ENCODE peak calls at places on chromosome 2, in six cellular contexts. K, S, U, L, R and X are unnamed samples.

GRCh38 chr2:120453635-120453998 is 107.7 kb downstream of the INHBB start:
- DNase-seq in K (peak; percentile 71), S (no peak), U (peak; percentile 48), L (peak; percentile 53), R (no peak), X (no peak)

GRCh38 chr2:104769096-104769495 is 84.8 kb upstream of the POU3F3 start:
- DNase-seq in K (no peak), S (no peak), U (peak; percentile 10), L (no peak), R (no peak), X (no peak)

GRCh38 chr2:236762628-236763027 is 193.0 kb downstream of the ACKR3 start:
- DNase-seq in K (no peak), S (no peak), U (no peak), L (no peak), R (no peak), X (no peak)

GRCh38 chr2:134312482-134312881 is 58.6 kb downstream of the MGAT5 start:
- DNase-seq in K (no peak), S (no peak), U (no peak), L (no peak), R (no peak), X (no peak)

GRCh38 chr2:120805590-120805989 is 69.9 kb downstream of the GLI2 start:
- DNase-seq in K (no peak), S (no peak), U (no peak), L (no peak), R (no peak), X (no peak)

GRCh38 chr2:127506502-127506901 is 19.8 kb downstream of the IWS1 start:
- DNase-seq in K (no peak), S (no peak), U (no peak), L (no peak), R (no peak), X (no peak)

GRCh38 chr2:232458661-232459418 is 2.9 kb downstream of the ALPI start:
- DNase-seq in K (no peak), S (no peak), U (no peak), L (no peak), R (no peak), X (peak; percentile 31)

GRCh38 chr2:205708231-205708631 is 25.9 kb downstream of the NRP2 start:
- DNase-seq in K (peak; percentile 90), S (no peak), U (no peak), L (peak; percentile 75), R (no peak), X (no peak)

GRCh38 chr2:239268549-239268948 is 132.3 kb downstream of the HDAC4 start:
- DNase-seq in K (no peak), S (no peak), U (no peak), L (no peak), R (no peak), X (no peak)

GRCh38 chr2:69911985-69912563 is 2.8 kb upstream of the MXD1 start:
- DNase-seq in K (peak; percentile 58), S (peak; percentile 41), U (no peak), L (peak; percentile 76), R (no peak), X (no peak)

GRCh38 chr2:176483901-176484568 is 214.8 kb downstream of the MTX2 start:
- DNase-seq in K (no peak), S (no peak), U (no peak), L (no peak), R (no peak), X (no peak)

GRCh38 chr2:63035686-63036085 is 14.9 kb upstream of the OTX1 start:
- DNase-seq in K (no peak), S (no peak), U (no peak), L (no peak), R (no peak), X (no peak)

GRCh38 chr2:43136862-43137261 is 89.5 kb downstream of the ZFP36L2 start:
- DNase-seq in K (no peak), S (no peak), U (no peak), L (no peak), R (no peak), X (no peak)

GRCh38 chr2:203461736-203462135 is 73.4 kb downstream of the RAPH1 start:
- DNase-seq in K (peak; percentile 27), S (no peak), U (no peak), L (no peak), R (no peak), X (no peak)

GRCh38 chr2:128446049-128446811 is 127.6 kb upstream of the HS6ST1 start:
- DNase-seq in K (no peak), S (no peak), U (no peak), L (no peak), R (no peak), X (peak; percentile 15)

GRCh38 chr2:124193706-124194105 is 168.6 kb downstream of the CNTNAP5 start:
- DNase-seq in K (no peak), S (no peak), U (no peak), L (no peak), R (no peak), X (no peak)
- H3K14ac ChIP-seq in K (no peak overlapping the region), S (no peak overlapping the region), U (no peak overlapping the region), L (no peak overlapping the region), R (no peak overlapping the region), X (no peak overlapping the region)

GRCh38 chr2:125318740-125319139 is 1293.7 kb downstream of the CNTNAP5 start:
- DNase-seq in K (no peak), S (no peak), U (no peak), L (no peak), R (no peak), X (no peak)
- H3K4ac ChIP-seq in K (no peak overlapping the region), S (no peak overlapping the region), U (no peak overlapping the region), L (no peak overlapping the region), R (no peak overlapping the region), X (no peak overlapping the region)

GRCh38 chr2:54115284-54116137 is at the start of gene ACYP2:
- DNase-seq in K (peak; percentile 96), S (peak; percentile 89), U (peak; percentile 93), L (peak; percentile 96), R (peak; percentile 66), X (peak; percentile 97)
- H3K23ac ChIP-seq in K (peak within 1 kb of the TSS; percentile 98), S (peak within 1 kb of the TSS; percentile 46), U (no peak within 1 kb of the TSS), L (no peak within 1 kb of the TSS), R (no peak within 1 kb of the TSS), X (no peak within 1 kb of the TSS)

GRCh38 chr2:113148606-113149552 is 21.5 kb downstream of the IL1RN start:
- DNase-seq in K (no peak), S (no peak), U (no peak), L (no peak), R (no peak), X (no peak)

GRCh38 chr2:113144259-113144658 is 16.9 kb downstream of the IL1RN start:
- DNase-seq in K (no peak), S (no peak), U (no peak), L (no peak), R (no peak), X (no peak)

GRCh38 chr2:113155331-113155730 is 18.4 kb upstream of the PSD4 start:
- DNase-seq in K (no peak), S (no peak), U (no peak), L (no peak), R (no peak), X (no peak)

GRCh38 chr2:113150258-113150601 is 22.8 kb downstream of the IL1RN start:
- DNase-seq in K (no peak), S (no peak), U (no peak), L (no peak), R (no peak), X (no peak)

DNA sequence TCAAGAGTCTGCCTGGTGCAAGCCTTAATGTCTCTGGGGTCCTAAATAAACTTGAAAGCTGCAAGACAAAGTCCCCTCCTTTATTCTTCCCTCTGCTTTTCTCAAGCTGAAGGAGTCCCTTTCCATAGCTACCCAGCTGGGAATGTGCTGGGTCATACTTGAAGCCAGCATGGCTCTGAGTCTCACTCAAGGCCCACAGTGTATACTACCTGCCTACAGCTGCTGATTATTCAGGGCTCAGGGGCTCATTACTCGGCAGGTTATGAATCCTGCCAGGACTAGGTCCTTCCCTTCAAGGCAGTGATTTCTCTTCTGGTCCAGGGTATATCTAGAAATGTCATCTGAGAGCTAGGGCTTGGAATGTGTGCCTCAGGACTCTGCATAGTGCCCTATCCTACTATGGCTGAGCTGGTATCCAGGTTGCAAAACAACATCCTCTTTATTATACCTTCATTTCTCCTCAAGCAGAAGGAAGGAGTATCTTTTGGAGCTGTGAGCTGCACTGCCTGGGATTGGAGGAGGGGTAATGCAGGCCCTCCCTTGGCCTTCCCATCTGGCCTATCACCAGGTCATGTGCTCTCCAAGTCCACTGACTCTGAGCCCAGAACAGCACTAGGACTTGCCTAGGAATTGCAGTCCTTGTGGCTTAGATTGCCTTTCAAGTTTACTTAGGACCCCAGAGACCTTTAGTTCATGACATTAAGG is 22.3 kb downstream of the IL1RN start:
- DNase-seq in K (no peak), S (no peak), U (peak; percentile 81), L (no peak), R (no peak), X (no peak)
- H3K14ac ChIP-seq in K (no peak overlapping the region), S (no peak overlapping the region), U (peak overlapping the region; percentile 15), L (no peak overlapping the region), R (no peak overlapping the region), X (no peak overlapping the region)

GRCh38 chr2:207731138-207731537 is 19.7 kb downstream of the CCNYL1 start:
- DNase-seq in K (no peak), S (no peak), U (no peak), L (no peak), R (no peak), X (no peak)

GRCh38 chr2:207733597-207734240 is 22.3 kb downstream of the CCNYL1 start:
- DNase-seq in K (no peak), S (no peak), U (no peak), L (no peak), R (no peak), X (no peak)

GRCh38 chr2:207729465-207729998 is 18.1 kb downstream of the CCNYL1 start:
- DNase-seq in K (no peak), S (no peak), U (no peak), L (no peak), R (no peak), X (no peak)

GRCh38 chr2:207734636-207735512 is 23.4 kb downstream of the CCNYL1 start:
- DNase-seq in K (no peak), S (no peak), U (no peak), L (no peak), R (no peak), X (no peak)

DNA sequence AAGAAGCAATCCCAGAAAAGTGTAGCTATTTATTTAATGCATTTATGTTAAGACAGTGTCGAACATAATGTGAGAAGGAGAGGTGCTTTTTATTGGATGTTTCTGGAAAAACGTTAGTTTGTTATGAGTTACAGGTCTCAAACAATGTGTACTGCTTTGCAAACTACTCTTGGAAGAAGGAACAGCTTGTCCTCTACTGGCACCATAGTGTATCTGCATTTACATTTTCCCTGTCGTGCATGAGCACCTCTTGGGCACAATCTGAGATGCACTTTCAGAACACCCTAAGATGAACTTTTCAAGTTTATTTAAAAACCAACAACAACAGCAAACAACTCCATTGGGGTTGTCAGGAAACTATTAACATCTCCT is 22.8 kb downstream of the CCNYL1 start:
- DNase-seq in K (peak; percentile 61), S (no peak), U (no peak), L (peak; percentile 23), R (no peak), X (no peak)
- H3K4ac ChIP-seq in K (no peak overlapping the region), S (no peak overlapping the region), U (no peak overlapping the region), L (no peak overlapping the region), R (no peak overlapping the region), X (no peak overlapping the region)